ENCODE peak calls at places on chromosomes 7 and 10, in five cellular contexts. Q is A172, K is NCI-H1092 treated with DMSO at 0.1 percent for 48 hours, I is H7, D is GM23248. H is an unnamed sample.

GRCh38 chr10:22810643-22811254 is 96.4 kb upstream of the PIP4K2A start:
- DNase-seq in D (no peak), Q (no peak), K (no peak), I (peak), H (no peak)

GRCh38 chr7:5070206-5070605 is 24.5 kb downstream of the RBAK start:
- DNase-seq in K (no peak), Q (no peak), I (no peak), D (no peak), H (no peak)

GRCh38 chr7:7496326-7496725 is 39.3 kb downstream of the COL28A1 start:
- DNase-seq in I (no peak), K (no peak), D (no peak), Q (no peak), H (no peak)

GRCh38 chr10:42955493-42955889 is 121.4 kb upstream of the RET start:
- DNase-seq in I (no peak), Q (no peak), K (no peak), D (no peak), H (no peak)

GRCh38 chr7:51827641-51828040 is 511.0 kb upstream of the COBL start:
- DNase-seq in I (no peak), K (no peak), D (no peak), Q (no peak), H (no peak)

GRCh38 chr7:101954494-101954893 is 137.1 kb downstream of the CUX1 start:
- DNase-seq in Q (no peak), K (no peak), I (no peak), D (no peak), H (no peak)

GRCh38 chr10:121498071-121498470 is 100.2 kb downstream of the FGFR2 start:
- DNase-seq in D (no peak), K (no peak), I (peak), Q (no peak), H (no peak)

GRCh38 chr7:118699222-118699621 is 474.7 kb downstream of the ANKRD7 start:
- DNase-seq in D (no peak), K (no peak), Q (no peak), I (no peak), H (no peak)

GRCh38 chr10:107614939-107615665 is 450.6 kb upstream of the SORCS1 start:
- DNase-seq in D (peak), I (no peak), Q (peak), K (no peak), H (no peak)

GRCh38 chr7:88942815-88943501 is 147.4 kb upstream of the TEX47 start:
- DNase-seq in K (no peak), D (no peak), I (no peak), Q (no peak), H (no peak)

GRCh38 chr10:113226404-113226803 is 276.4 kb downstream of the TCF7L2 start:
- DNase-seq in Q (no peak), K (no peak), I (no peak), D (no peak), H (no peak)

GRCh38 chr10:104424719-104425118 is 71.1 kb downstream of the CFAP58 start:
- DNase-seq in K (no peak), Q (no peak), D (peak), I (no peak), H (no peak)

GRCh38 chr10:132653721-132654120 is 116.1 kb downstream of the INPP5A start:
- DNase-seq in I (no peak), Q (no peak), D (no peak), K (no peak), H (no peak)

GRCh38 chr10:112845145-112845544 is 104.9 kb upstream of the TCF7L2 start:
- DNase-seq in K (no peak), I (no peak), Q (no peak), D (no peak), H (no peak)

GRCh38 chr10:100046088-100046487 is 35.6 kb downstream of the CPN1 start:
- DNase-seq in D (peak), Q (peak), I (peak), K (peak), H (peak)

GRCh38 chr7:157771689-157772088 is 434.9 kb downstream of the DNAJB6 start:
- DNase-seq in K (no peak), D (no peak), I (no peak), Q (no peak), H (no peak)

GRCh38 chr10:25743832-25744231 is 190.2 kb upstream of the MYO3A start:
- DNase-seq in K (no peak), D (no peak), I (no peak), Q (no peak), H (no peak)

GRCh38 chr7:2802504-2803341 is 41.4 kb downstream of the GNA12 start:
- DNase-seq in D (peak), Q (peak), K (peak), I (no peak), H (no peak)

GRCh38 chr7:120512701-120513100 is 239.7 kb downstream of the KCND2 start:
- DNase-seq in K (no peak), I (no peak), D (no peak), Q (no peak), H (no peak)

GRCh38 chr7:21154592-21154991 is 273.3 kb upstream of the SP4 start:
- DNase-seq in I (no peak), D (no peak), Q (no peak), K (no peak), H (no peak)

GRCh38 chr10:22475527-22475856 is 130.2 kb downstream of the SPAG6 start:
- DNase-seq in K (no peak), Q (no peak), I (no peak), D (no peak), H (no peak)

GRCh38 chr7:95095259-95096122 is 188.1 kb downstream of the PPP1R9A start:
- DNase-seq in Q (no peak), K (no peak), I (no peak), D (no peak), H (no peak)

GRCh38 chr10:122323941-122324675 is 50.4 kb upstream of the PLEKHA1 start:
- DNase-seq in K (no peak), D (peak), Q (peak), I (no peak), H (no peak)

GRCh38 chr7:30869794-30870491 is 41.7 kb upstream of the AQP1 start:
- DNase-seq in I (no peak), K (peak), D (peak), Q (peak), H (no peak)

GRCh38 chr7:36091571-36092176 is 61.4 kb upstream of the EEPD1 start:
- DNase-seq in K (no peak), I (no peak), Q (no peak), D (no peak), H (no peak)

GRCh38 chr7:156589808-156590207 is 50.8 kb upstream of the RNF32 start:
- DNase-seq in D (no peak), K (no peak), Q (no peak), I (no peak), H (no peak)

GRCh38 chr7:46385662-46386309 is 464.7 kb upstream of the IGFBP3 start:
- DNase-seq in Q (peak), K (no peak), I (no peak), D (peak), H (peak)

GRCh38 chr7:94183289-94183749 is 179.2 kb upstream of the BET1 start:
- DNase-seq in K (no peak), D (peak), I (no peak), Q (peak), H (peak)

GRCh38 chr7:67625257-67625713 is 628.7 kb downstream of the TYW1 start:
- DNase-seq in Q (peak), D (peak), I (peak), K (peak), H (peak)

GRCh38 chr7:30800785-30801252 is 29.6 kb downstream of the MINDY4 start:
- DNase-seq in Q (peak), I (peak), K (peak), D (peak), H (peak)

GRCh38 chr10:102549549-102549948 is 45.8 kb downstream of the SUFU start:
- DNase-seq in Q (no peak), I (no peak), D (no peak), K (no peak), H (no peak)

GRCh38 chr7:3246133-3246532 is 54.9 kb upstream of the SDK1 start:
- DNase-seq in Q (no peak), K (no peak), I (no peak), D (no peak), H (no peak)

GRCh38 chr7:18901351-18901750 is 216.1 kb downstream of the TWIST1 start:
- DNase-seq in I (no peak), K (no peak), D (no peak), Q (no peak), H (no peak)

H was measured in NCI-H226.